ENCODE peak calls at places on chromosomes 3 and 15, in four cellular contexts. One of them, this sample, is unnamed.

GRCh38 chr3:71210257-71211002 is 373.1 kb downstream of the FOXP1 start:
- DNase-seq in iPS-NIHi11: no peak
- DNase-seq in head of caudate nucleus: no peak
- DNase-seq in EH: peak
- DNase-seq in this sample: no peak

GRCh38 chr3:107861904-107862303 is 228.9 kb downstream of the CD47 start:
- DNase-seq in head of caudate nucleus: no peak
- DNase-seq in iPS-NIHi11: no peak
- DNase-seq in EH: no peak
- DNase-seq in this sample: no peak

GRCh38 chr3:9778102-9778501 is 8.4 kb upstream of the CAMK1 start:
- DNase-seq in EH: peak
- DNase-seq in iPS-NIHi11: no peak
- DNase-seq in head of caudate nucleus: peak
- DNase-seq in this sample: peak

GRCh38 chr3:139640456-139640855 is 37.3 kb downstream of the NMNAT3 start:
- DNase-seq in iPS-NIHi11: no peak
- DNase-seq in head of caudate nucleus: no peak
- DNase-seq in EH: no peak
- DNase-seq in this sample: no peak

GRCh38 chr15:55245058-55245457 is 44.6 kb downstream of the RAB27A start:
- DNase-seq in EH: no peak
- DNase-seq in head of caudate nucleus: no peak
- DNase-seq in iPS-NIHi11: no peak
- DNase-seq in this sample: peak

GRCh38 chr3:40939113-40940070 is 259.9 kb upstream of the CTNNB1 start:
- DNase-seq in iPS-NIHi11: no peak
- DNase-seq in head of caudate nucleus: no peak
- DNase-seq in EH: no peak
- DNase-seq in this sample: no peak

GRCh38 chr15:44706946-44707636 is 4.0 kb downstream of the PATL2 start:
- DNase-seq in EH: no peak
- DNase-seq in iPS-NIHi11: no peak
- DNase-seq in head of caudate nucleus: no peak
- DNase-seq in this sample: no peak

GRCh38 chr3:189132125-189132744 is 39.5 kb upstream of the TPRG1 start:
- DNase-seq in EH: peak
- DNase-seq in iPS-NIHi11: no peak
- DNase-seq in head of caudate nucleus: no peak
- DNase-seq in this sample: peak

This sample was measured in activated CD8-positive, alpha-beta T cell treated with anti-CD3 and anti-CD28 coated beads for 36 hours.